ENCODE peak calls at places on chromosomes 13 and 19, in nine cellular contexts. R is GM23248; W is transverse colon; N is esophagus squamous epithelium; A is pancreas; Z is CD8-positive, alpha-beta T cell; H is fibroblast of lung; S is GM23338; C is psoas muscle. B is an unnamed sample.

GRCh38 chr19:33686687-33687541 is 65.2 kb downstream of the CHST8 start:
- DNase-seq in C (no peak), W (no peak), R (no peak), H (no peak), Z (no peak), S (no peak), N (no peak), A (no peak), B (no peak)

GRCh38 chr13:45678282-45678681 is 23.8 kb upstream of the CBY2 start:
- DNase-seq in A (no peak), C (no peak), W (no peak), Z (no peak), N (no peak), R (no peak), H (no peak), S (peak; percentile 75), B (no peak)

GRCh38 chr19:18049390-18049789 is 37.3 kb downstream of the IL12RB1 start:
- DNase-seq in Z (no peak), W (peak; percentile 57), C (peak; percentile 92), S (no peak), A (peak; percentile 77), R (peak; percentile 63), H (peak; percentile 52), N (no peak), B (no peak)

GRCh38 chr19:5799247-5800241 is 5.3 kb upstream of the NRTN start:
- DNase-seq in S (no peak), R (no peak), A (peak; percentile 79), Z (no peak), N (no peak), H (no peak), C (no peak), W (no peak), B (no peak)

GRCh38 chr13:95636853-95637252 is 7.7 kb downstream of the DZIP1 start:
- DNase-seq in W (no peak), S (no peak), Z (no peak), A (no peak), H (no peak), N (no peak), C (no peak), R (no peak), B (no peak)

GRCh38 chr13:38167164-38167822 is 182.4 kb upstream of the UFM1 start:
- DNase-seq in H (no peak), A (no peak), C (no peak), S (no peak), Z (no peak), N (no peak), R (no peak), W (no peak), B (no peak)

GRCh38 chr13:28606466-28606865 is 52.5 kb upstream of the POMP start:
- DNase-seq in A (no peak), Z (no peak), N (no peak), H (no peak), S (no peak), W (no peak), C (no peak), R (no peak), B (no peak)

GRCh38 chr13:75468098-75468497 is 13.9 kb downstream of the TBC1D4 start:
- DNase-seq in C (no peak), Z (no peak), R (peak; percentile 56), A (no peak), N (no peak), W (no peak), S (no peak), H (peak; percentile 80), B (no peak)

GRCh38 chr19:2475018-2475701 is 767 bp upstream of the GADD45B start:
- DNase-seq in S (peak; percentile 59), W (peak; percentile 65), C (peak; percentile 54), N (no peak), Z (no peak), H (peak; percentile 56), R (peak; percentile 84), A (peak; percentile 59), B (peak; percentile 63)

GRCh38 chr13:52955505-52955904 is 73.1 kb upstream of the OLFM4 start:
- DNase-seq in A (no peak), Z (no peak), W (no peak), C (no peak), N (no peak), H (no peak), R (no peak), S (peak; percentile 88), B (no peak)

DNA sequence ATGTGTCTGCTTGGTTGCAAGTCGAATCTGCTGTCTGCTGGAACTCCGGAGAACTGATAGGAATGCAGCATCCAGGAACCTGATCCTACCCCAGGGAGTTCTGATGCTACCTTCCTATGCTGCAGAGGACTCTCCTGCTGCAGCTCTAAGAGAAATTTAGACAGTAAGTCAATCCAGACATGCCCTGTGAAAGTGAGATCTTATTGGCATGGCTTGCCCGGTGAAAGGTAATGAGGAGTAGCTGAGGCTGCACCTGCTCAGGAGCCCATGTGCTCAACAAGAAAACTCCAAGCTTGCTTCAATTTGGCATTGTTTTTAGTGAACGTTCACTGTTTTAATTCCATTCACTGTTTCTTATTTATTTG is 217.3 kb upstream of the SERP2 start:
- DNase-seq in A (no peak), N (no peak), Z (no peak), R (no peak), S (no peak), W (no peak), H (no peak), C (no peak), B (no peak)
- H3K4me3 ChIP-seq in A (peak overlapping the region; percentile 2), N (peak overlapping the region; percentile 12), Z (no peak overlapping the region), R (peak overlapping the region; percentile 63), S (no peak overlapping the region), W (no peak overlapping the region), H (no peak overlapping the region), C (peak overlapping the region; percentile 57), B (no peak overlapping the region)

GRCh38 chr13:49998714-49999624 is 2.1 kb downstream of the TRIM13 start:
- DNase-seq in Z (no peak), C (no peak), R (no peak), A (no peak), H (no peak), N (no peak), S (peak; percentile 95), W (no peak), B (no peak)
- H3K4me1 ChIP-seq in Z (peaks cover 27% of the 10 kb centered on the region), C (peaks cover 52% of the 10 kb centered on the region), R (peaks cover 26% of the 10 kb centered on the region), A (peaks cover 12% of the 10 kb centered on the region), H (peaks cover 7% of the 10 kb centered on the region), N (peaks cover 24% of the 10 kb centered on the region), S (peaks cover 14% of the 10 kb centered on the region), W (peaks cover 59% of the 10 kb centered on the region), B (peaks cover 74% of the 10 kb centered on the region)

GRCh38 chr19:9834302-9834725 is 804 bp upstream of the PIN1 start:
- DNase-seq in Z (no peak), S (no peak), A (no peak), C (no peak), N (no peak), R (no peak), W (no peak), H (no peak), B (peak; percentile 53)

GRCh38 chr19:9838324-9838723 is 3.2 kb downstream of the PIN1 start:
- DNase-seq in W (no peak), C (no peak), H (no peak), A (no peak), R (no peak), N (no peak), S (no peak), Z (no peak), B (no peak)

GRCh38 chr19:9836021-9836420 is 903 bp downstream of the PIN1 start:
- DNase-seq in W (no peak), S (no peak), C (no peak), R (peak; percentile 86), N (no peak), H (peak; percentile 39), Z (no peak), A (no peak), B (no peak)

GRCh38 chr19:9835507-9835949 is 410 bp downstream of the PIN1 start:
- DNase-seq in W (peak; percentile 20), A (no peak), Z (no peak), S (no peak), C (no peak), R (no peak), H (no peak), N (no peak), B (no peak)

DNA sequence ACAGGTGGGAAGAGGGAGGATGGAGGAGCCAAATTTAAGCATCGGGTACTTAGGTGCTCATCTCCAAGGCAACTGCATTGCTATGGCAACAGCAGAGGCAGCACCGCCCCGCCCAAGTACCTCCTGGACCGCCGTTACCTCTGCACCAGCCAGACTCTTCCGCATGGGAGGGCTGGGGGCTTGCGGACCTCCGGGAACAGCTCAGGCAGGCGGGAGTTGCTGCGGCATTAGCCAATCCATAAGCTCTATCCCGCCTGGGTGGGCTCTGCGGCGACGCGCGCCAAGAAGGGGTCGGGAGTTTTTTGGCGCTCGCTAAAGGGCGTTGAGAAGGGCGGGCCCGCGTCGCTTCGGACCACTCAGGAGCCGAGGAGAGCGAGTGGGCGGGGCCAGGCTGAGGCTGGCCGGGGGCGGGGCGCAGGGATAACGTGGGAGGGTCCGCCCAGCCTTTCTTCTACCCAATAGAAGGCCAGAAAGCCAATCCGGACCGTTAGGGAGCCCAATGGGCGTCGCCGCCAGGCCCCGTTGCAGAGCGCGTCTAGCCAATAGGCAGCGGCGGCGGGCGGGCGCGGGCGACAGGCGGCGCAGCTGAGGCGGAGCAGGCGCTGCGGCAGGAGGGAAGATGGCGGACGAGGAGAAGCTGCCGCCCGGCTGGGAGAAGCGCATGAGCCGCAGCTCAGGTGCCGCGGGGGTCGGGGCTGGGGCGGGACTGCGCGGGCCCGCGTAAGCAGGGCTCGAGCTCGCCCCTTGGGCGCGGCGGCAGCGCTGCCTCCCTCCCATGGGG is at the start of gene PIN1:
- DNase-seq in W (peak; percentile 100), R (peak; percentile 100), H (peak; percentile 98), N (peak; percentile 93), C (peak; percentile 99), A (peak; percentile 99), S (peak; percentile 100), Z (peak; percentile 99), B (peak; percentile 99)
- H3K4me3 ChIP-seq in W (peak within 1 kb of the TSS; percentile 98), R (peak within 1 kb of the TSS; percentile 94), H (peak within 1 kb of the TSS; percentile 80), N (peak within 1 kb of the TSS; percentile 99), C (peak within 1 kb of the TSS; percentile 96), A (peak within 1 kb of the TSS; percentile 93), S (peak within 1 kb of the TSS; percentile 88), Z (peak within 1 kb of the TSS; percentile 94), B (peak within 1 kb of the TSS; percentile 97)

GRCh38 chr19:16586477-16586871 is 14.3 kb upstream of the SLC35E1 start:
- DNase-seq in Z (no peak), N (no peak), C (no peak), S (no peak), W (no peak), R (no peak), H (no peak), A (no peak), B (no peak)
- H3K4me1 ChIP-seq in Z (peaks cover 81% of the 10 kb centered on the region), N (peaks cover 72% of the 10 kb centered on the region), C (peaks cover 91% of the 10 kb centered on the region), S (peaks cover 48% of the 10 kb centered on the region), W (peaks cover 74% of the 10 kb centered on the region), R (peaks cover 39% of the 10 kb centered on the region), H (peaks cover 14% of the 10 kb centered on the region), A (peaks cover 24% of the 10 kb centered on the region), B (peaks cover 93% of the 10 kb centered on the region)

DNA sequence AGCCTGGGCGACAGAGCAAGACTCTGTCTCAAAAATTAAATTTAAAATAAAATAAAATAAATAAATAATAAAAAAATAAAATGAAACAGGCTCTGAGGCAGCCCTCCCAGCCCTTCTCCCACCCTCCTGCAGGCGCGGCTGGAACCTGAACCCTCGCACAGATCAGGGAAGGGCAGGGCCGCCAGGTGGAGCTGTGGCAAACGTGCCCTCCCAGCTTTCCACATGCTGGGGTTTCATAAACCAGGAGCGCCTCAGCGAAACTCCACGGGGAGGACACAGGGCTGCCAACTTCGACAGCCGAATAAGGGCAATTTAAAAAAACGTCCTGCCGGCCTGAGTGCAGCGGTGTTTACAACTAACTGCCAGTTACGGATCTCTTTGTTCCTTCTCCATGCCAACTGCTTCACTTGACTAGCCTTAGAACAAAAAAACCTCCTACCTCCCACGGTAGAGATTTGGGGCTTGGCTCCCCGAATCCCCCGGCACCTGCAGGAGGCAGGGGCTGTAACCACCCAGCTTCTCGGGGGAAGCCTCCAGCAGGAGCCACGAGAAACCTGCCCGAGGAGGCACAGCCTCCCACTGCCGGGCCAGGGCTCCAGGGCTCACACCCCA is 15.9 kb downstream of the ZNF787 start:
- DNase-seq in S (peak; percentile 92), C (peak; percentile 72), Z (peak; percentile 13), W (peak; percentile 89), H (peak; percentile 85), N (no peak), A (peak; percentile 78), R (peak; percentile 76), B (peak; percentile 37)
- H3K4me3 ChIP-seq in S (no peak overlapping the region), C (peak overlapping the region; percentile 16), Z (no peak overlapping the region), W (peak overlapping the region; percentile 19), H (no peak overlapping the region), N (peak overlapping the region; percentile 44), A (no peak overlapping the region), R (no peak overlapping the region), B (no peak overlapping the region)